ENCODE peak calls at places on chromosomes 12 and 14, in seven cellular contexts. D is A549, Q is SK-N-SH, F is transverse colon, I is upper lobe of left lung, U is K562, V is ovary. R is an unnamed sample.

GRCh38 chr12:86727151-86727550 is 471.0 kb upstream of the MGAT4C start:
- DNase-seq in V (no peak), Q (no peak), I (no peak), F (no peak), U (no peak), D (peak; percentile 47), R (no peak)

GRCh38 chr12:60184096-60184495 is 588.3 kb downstream of the SLC16A7 start:
- DNase-seq in F (no peak), Q (no peak), I (no peak), V (no peak), D (no peak), U (no peak), R (no peak)

GRCh38 chr12:57940915-57941164 is 527 bp upstream of the ATP23 start:
- DNase-seq in F (peak; percentile 11), V (no peak), D (no peak), I (no peak), U (no peak), Q (no peak), R (no peak)

GRCh38 chr14:92540472-92541048 is 27.0 kb downstream of the RIN3 start:
- DNase-seq in U (no peak), F (peak; percentile 89), D (peak; percentile 90), V (peak; percentile 94), Q (peak; percentile 30), I (peak; percentile 87), R (peak; percentile 98)

GRCh38 chr12:13194462-13195110 is 1.9 kb upstream of the EMP1 start:
- DNase-seq in F (no peak), U (no peak), I (no peak), Q (peak; percentile 52), D (no peak), V (no peak), R (no peak)

GRCh38 chr14:52835122-52835903 is 43.9 kb upstream of the GNPNAT1 start:
- DNase-seq in D (peak; percentile 87), V (no peak), I (peak; percentile 25), Q (peak; percentile 63), U (peak; percentile 40), F (no peak), R (no peak)

GRCh38 chr14:80959448-80960006 is 4.1 kb downstream of the TSHR start:
- DNase-seq in Q (no peak), I (no peak), D (no peak), U (no peak), F (peak; percentile 46), V (no peak), R (no peak)

GRCh38 chr12:28024231-28024995 is 51.9 kb upstream of the PTHLH start:
- DNase-seq in I (no peak), V (no peak), F (no peak), D (peak; percentile 75), U (no peak), Q (no peak), R (no peak)

GRCh38 chr12:129296636-129297035 is 443.4 kb downstream of the GLT1D1 start:
- DNase-seq in D (no peak), F (no peak), U (no peak), I (no peak), Q (no peak), V (no peak), R (no peak)

GRCh38 chr12:2796187-2796663 is 1.5 kb downstream of the FKBP4 start:
- DNase-seq in Q (no peak), F (no peak), V (no peak), U (peak; percentile 22), D (peak; percentile 25), I (peak; percentile 30), R (no peak)

GRCh38 chr12:14403711-14404164 is 38.3 kb downstream of the ATF7IP start:
- DNase-seq in V (no peak), U (no peak), D (peak; percentile 30), F (no peak), I (no peak), Q (peak; percentile 39), R (no peak)

GRCh38 chr12:78568326-78569020 is 296.1 kb upstream of the SYT1 start:
- DNase-seq in U (no peak), F (no peak), I (no peak), Q (no peak), D (no peak), V (no peak), R (no peak)

GRCh38 chr12:58419905-58420304 is 478.5 kb downstream of the ATP23 start:
- DNase-seq in V (no peak), F (no peak), U (no peak), I (no peak), Q (no peak), D (no peak), R (no peak)

GRCh38 chr14:84152452-84152851 is 1377.5 kb upstream of the FLRT2 start:
- DNase-seq in V (no peak), I (no peak), F (no peak), D (no peak), U (no peak), Q (no peak), R (no peak)

GRCh38 chr12:46711756-46712155 is 114.0 kb downstream of the SLC38A4 start:
- DNase-seq in F (no peak), V (no peak), D (no peak), U (no peak), I (no peak), Q (no peak), R (no peak)

GRCh38 chr14:42556551-42556950 is 949.9 kb downstream of the LRFN5 start:
- DNase-seq in U (no peak), I (no peak), Q (no peak), D (no peak), V (no peak), F (no peak), R (no peak)
- TF ChIP-seq EP300 in U (no peak), I (no peak), Q (no peak), D (no peak), V (no peak), F (no peak), R (no peak)

DNA sequence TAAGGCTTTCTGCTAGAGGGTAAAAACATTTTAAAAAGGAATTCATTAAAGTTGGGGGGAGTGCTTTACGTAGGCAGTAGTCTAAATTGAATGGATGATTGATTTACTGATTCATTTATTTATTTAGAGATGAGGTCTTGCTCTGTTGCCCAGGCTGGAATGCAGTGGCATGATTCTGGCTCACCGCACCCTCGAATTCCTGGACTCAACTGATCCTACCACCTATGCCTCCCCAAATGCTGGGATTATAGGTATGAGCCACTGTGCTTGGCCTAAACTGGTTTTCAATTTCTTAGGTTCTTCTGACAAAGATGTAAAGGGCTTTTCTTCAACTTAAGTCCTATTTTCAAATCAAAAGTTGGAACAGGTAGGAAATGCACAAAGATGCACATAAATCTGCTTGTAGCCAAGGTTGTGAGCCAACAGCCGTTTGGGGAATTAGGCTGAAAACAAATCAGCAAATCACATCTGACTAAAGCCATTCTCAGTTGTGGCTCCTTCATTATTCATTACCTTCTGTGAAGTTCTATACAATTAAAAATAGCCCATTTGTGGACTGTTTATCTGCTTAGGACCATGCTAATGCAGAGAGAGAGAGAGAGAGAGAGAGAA is 218.0 kb downstream of the PPM1H start:
- DNase-seq in V (no peak), U (no peak), F (no peak), Q (no peak), D (peak; percentile 93), I (no peak), R (no peak)
- H3K4me1 ChIP-seq in V (peaks cover 9% of the 10 kb centered on the region), U (no peaks in the 10 kb centered on the region), F (peaks cover 1% of the 10 kb centered on the region), Q (peaks cover 32% of the 10 kb centered on the region), D (peaks cover 88% of the 10 kb centered on the region), I (peaks cover 3% of the 10 kb centered on the region), R (peaks cover 31% of the 10 kb centered on the region)

GRCh38 chr14:34234258-34234657 is 227.8 kb downstream of the SPTSSA start:
- DNase-seq in Q (no peak), F (no peak), V (no peak), I (no peak), U (no peak), D (no peak), R (no peak)

GRCh38 chr14:34237098-34237497 is 224.9 kb downstream of the SPTSSA start:
- DNase-seq in I (no peak), D (peak; percentile 33), Q (no peak), F (no peak), V (no peak), U (no peak), R (no peak)

GRCh38 chr14:34233619-34234018 is 228.4 kb downstream of the SPTSSA start:
- DNase-seq in F (no peak), U (no peak), V (no peak), Q (no peak), I (no peak), D (no peak), R (no peak)

GRCh38 chr14:34237677-34238076 is 224.4 kb downstream of the SPTSSA start:
- DNase-seq in V (no peak), I (no peak), F (no peak), Q (no peak), D (no peak), U (no peak), R (no peak)

GRCh38 chr14:34235635-34236300 is 226.3 kb downstream of the SPTSSA start:
- DNase-seq in U (no peak), F (no peak), V (no peak), I (no peak), D (no peak), Q (no peak), R (no peak)
- TF ChIP-seq EP300 in U (no peak), F (peak; percentile 60), V (no peak), I (no peak), D (no peak), Q (no peak), R (peak; percentile 82)

DNA sequence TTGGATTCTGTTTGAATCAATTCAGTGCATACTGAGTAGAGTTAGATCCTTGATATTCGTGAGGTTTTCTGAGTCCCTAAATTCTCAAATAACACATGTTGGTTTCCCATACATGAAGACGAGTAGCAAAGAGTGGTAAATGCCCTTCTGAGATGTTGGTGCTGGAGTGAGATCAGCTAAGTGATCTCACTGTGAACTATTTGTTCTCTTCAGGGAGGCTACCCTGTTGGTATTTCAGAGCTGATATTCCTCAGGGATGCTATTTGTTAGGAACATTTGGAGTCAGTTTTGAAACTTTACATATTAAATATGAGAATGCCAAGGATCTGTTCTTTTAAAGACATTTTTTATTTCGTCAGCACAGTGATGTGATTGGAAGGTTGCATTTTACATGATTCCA is 54.7 kb downstream of the SUSD6 start:
- DNase-seq in V (no peak), D (no peak), I (no peak), Q (no peak), U (no peak), F (no peak), R (no peak)
- H3K4me1 ChIP-seq in V (peaks cover 31% of the 10 kb centered on the region), D (peaks cover 55% of the 10 kb centered on the region), I (peaks cover 78% of the 10 kb centered on the region), Q (peaks cover 12% of the 10 kb centered on the region), U (peaks cover 37% of the 10 kb centered on the region), F (peaks cover 92% of the 10 kb centered on the region), R (peaks cover 87% of the 10 kb centered on the region)

GRCh38 chr12:108731105-108731865 is at the start of gene CORO1C:
- DNase-seq in Q (peak; percentile 97), F (peak; percentile 99), U (peak; percentile 97), D (peak; percentile 98), V (peak; percentile 97), I (peak; percentile 98), R (peak; percentile 98)
- TF ChIP-seq EP300 in Q (peak; percentile 41), F (no peak), U (no peak), D (no peak), V (no peak), I (no peak), R (no peak)

GRCh38 chr12:52241205-52241842 is 8.3 kb downstream of the KRT7 start:
- DNase-seq in U (no peak), F (no peak), I (no peak), V (no peak), D (peak; percentile 63), Q (peak; percentile 13), R (peak; percentile 54)
- H3K4me1 ChIP-seq in U (no peaks in the 10 kb centered on the region), F (peaks cover 18% of the 10 kb centered on the region), I (peaks cover 28% of the 10 kb centered on the region), V (peaks cover 7% of the 10 kb centered on the region), D (peaks cover 100% of the 10 kb centered on the region), Q (peaks cover 23% of the 10 kb centered on the region), R (peaks cover 31% of the 10 kb centered on the region)